ENCODE peak calls at places on chromosomes 3 and 15, in seven cellular contexts. I is retinal pigment epithelial cell, K is choroid plexus epithelial cell, U is fibroblast of lung, W is cardiac fibroblast, L is BJ, F is AG04450. V is an unnamed sample.
A peak's percentile ranks its signal among the peaks of the same experiment; 100 is the strongest.

GRCh38 chr15:35545316-35545824 is 595 bp downstream of the DPH6 start:
- DNase-seq in I (no peak), W (peak; percentile 75), K (peak; percentile 75), U (peak; percentile 72), L (no peak), F (peak; percentile 24), V (no peak)

GRCh38 chr3:197458179-197458707 is 97.5 kb downstream of the BDH1 start:
- DNase-seq in I (no peak), U (no peak), L (no peak), W (no peak), K (peak; percentile 43), F (no peak), V (no peak)

GRCh38 chr3:148697311-148698189 is at the start of gene AGTR1:
- DNase-seq in U (peak; percentile 47), I (no peak), F (no peak), L (no peak), K (peak; percentile 70), W (peak; percentile 30), V (no peak)

GRCh38 chr3:42750834-42751233 is 22.2 kb downstream of the CCDC13 start:
- DNase-seq in I (no peak), U (no peak), L (no peak), K (no peak), W (no peak), F (no peak), V (no peak)

GRCh38 chr3:103813955-103814354 is 1379.1 kb downstream of the ZPLD1 start:
- DNase-seq in W (no peak), F (no peak), K (no peak), L (no peak), I (no peak), U (no peak), V (no peak)

GRCh38 chr3:44992555-44993470 is 16.8 kb downstream of the EXOSC7 start:
- DNase-seq in F (no peak), I (no peak), W (peak; percentile 32), U (no peak), L (no peak), K (peak; percentile 47), V (no peak)

GRCh38 chr15:88752501-88752900 is 50.7 kb upstream of the ACAN start:
- DNase-seq in I (no peak), F (no peak), K (no peak), W (no peak), U (no peak), L (no peak), V (no peak)

GRCh38 chr3:14803101-14803980 is 15.4 kb upstream of the FGD5 start:
- DNase-seq in U (peak; percentile 20), I (no peak), K (no peak), F (no peak), L (no peak), W (peak; percentile 29), V (peak; percentile 36)

GRCh38 chr15:29815000-29815704 is 7.1 kb downstream of the TJP1 start:
- DNase-seq in L (no peak), W (peak; percentile 25), U (peak; percentile 62), F (no peak), I (peak; percentile 26), K (peak; percentile 51), V (no peak)

GRCh38 chr15:41866263-41866703 is 27.6 kb downstream of the SPTBN5 start:
- DNase-seq in F (no peak), I (no peak), W (no peak), U (no peak), K (no peak), L (no peak), V (no peak)

GRCh38 chr3:196788509-196788908 is 48.9 kb downstream of the PAK2 start:
- DNase-seq in I (no peak), F (no peak), L (no peak), W (no peak), U (no peak), K (no peak), V (no peak)

GRCh38 chr3:132261501-132261900 is 55.7 kb upstream of the ACP3 start:
- DNase-seq in U (no peak), W (no peak), K (no peak), L (no peak), F (no peak), I (no peak), V (no peak)

DNA sequence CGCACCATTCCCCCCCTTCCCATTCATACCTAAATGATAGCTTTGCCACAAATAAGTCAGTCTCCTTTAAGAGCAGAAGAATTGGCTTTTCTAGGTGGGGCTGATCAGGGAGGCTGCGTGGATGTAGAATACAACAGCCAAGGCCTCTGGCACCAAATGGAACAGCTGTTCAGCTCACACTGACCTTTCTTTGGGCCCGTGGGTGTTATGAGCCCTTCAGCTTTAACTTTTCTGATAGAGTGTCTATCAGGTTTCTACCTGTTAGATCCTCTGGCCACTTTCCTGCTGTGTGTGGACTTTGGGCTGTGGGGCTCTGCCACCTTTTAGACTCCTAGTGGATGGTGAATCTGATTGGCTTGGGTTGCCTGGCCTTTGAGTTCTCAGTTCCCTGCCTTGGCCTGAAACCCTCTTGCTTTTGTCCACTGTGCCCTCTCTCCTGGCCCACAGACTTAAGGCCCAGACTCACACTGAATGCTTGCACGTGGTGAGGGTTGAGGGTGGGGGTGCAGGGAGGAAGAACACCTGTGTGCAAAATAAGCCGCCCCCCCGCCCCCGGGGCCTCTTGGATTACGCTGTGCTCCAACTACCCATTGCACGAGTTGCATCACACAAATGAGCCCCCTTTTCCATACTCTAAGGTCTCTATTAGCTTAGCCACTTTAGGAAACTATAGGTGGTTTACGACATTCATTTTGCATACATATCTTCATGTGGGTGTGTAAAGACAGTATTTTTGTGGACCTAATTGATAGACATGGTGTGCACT is 1.3 kb upstream of the RFX7 start:
- DNase-seq in I (no peak), L (no peak), K (no peak), U (no peak), W (no peak), F (no peak), V (no peak)
- H3K4me3 ChIP-seq in I (no peak overlapping the region), L (peak overlapping the region; percentile 85), K (peak overlapping the region; percentile 76), U (peak overlapping the region; percentile 11), W (peak overlapping the region; percentile 70), F (peak overlapping the region; percentile 75), V (peak overlapping the region; percentile 88)

DNA sequence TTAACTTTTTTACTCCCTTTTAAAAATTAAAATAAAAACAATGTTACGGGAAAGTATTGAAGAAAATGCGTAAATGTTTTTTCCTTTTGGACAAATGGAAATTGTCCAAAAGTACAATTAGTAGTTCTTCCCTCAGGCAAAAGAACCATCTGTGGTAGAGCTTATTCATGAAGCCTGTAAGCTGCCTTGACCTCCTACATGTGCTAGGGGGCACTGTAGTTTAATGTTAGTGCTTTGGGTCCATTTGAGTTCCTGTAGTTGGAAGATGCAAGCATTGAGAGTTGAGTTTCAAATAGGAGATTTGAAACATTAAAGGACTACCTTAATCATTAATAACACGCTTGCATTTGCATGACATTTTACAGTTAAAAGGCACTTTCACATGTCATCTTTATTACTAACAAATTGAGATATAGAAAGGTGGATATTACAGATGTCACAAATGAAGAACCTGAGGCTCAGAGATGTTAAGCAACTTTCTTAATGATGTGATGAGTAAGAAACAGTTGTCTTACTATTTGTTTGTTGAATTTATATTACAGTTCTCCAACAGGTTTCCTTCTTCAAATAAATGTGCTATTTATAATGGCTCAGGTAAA is 1.8 kb upstream of the ZNF385D start:
- DNase-seq in U (peak; percentile 68), K (peak; percentile 86), L (peak; percentile 39), I (no peak), F (no peak), W (peak; percentile 84), V (no peak)
- TF ChIP-seq CTCF in U (peak; percentile 69), K (peak; percentile 81), L (peak; percentile 67), I (peak; percentile 74), F (peak; percentile 65), W (peak; percentile 74), V (peak; percentile 87)

DNA sequence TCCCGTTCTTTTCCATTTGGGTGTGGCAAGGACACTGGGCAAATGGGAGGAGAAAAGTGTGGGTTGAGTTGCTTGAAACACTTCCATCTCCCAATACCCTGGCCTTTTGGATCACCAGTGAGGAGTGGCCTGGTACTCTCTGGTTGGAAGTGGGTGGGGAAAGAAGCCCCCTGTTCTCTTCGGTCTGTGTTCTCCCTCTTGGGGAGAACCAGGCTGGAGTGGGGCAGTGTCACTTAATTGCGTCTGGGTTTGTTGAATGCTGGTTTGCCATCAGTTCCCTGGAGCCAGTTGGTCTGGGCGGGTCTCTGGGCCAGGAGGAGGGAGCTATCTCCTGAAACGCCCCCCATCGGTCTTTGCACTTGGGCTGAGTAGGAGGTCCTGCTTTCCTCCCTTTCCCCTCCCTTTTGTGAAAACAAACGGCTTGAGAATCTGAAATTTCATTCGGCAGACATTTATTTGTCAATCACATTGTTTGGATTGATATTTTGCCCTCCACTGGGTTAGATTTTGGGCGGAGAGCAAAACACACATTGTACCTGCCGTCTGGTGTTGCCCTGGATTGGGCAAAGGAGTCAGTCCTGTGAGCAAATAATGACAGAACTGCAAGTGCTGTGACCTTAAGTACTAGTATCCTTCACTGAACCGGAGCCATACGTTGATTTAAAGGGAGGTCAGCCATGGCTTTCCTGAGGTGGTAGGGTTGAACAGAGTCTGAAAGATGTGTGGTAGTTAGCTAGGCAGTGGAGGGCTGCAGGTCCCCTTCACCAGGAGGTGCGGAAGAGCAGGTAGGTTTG is 1.6 kb downstream of the PDIA5 start:
- DNase-seq in K (no peak), I (no peak), U (no peak), L (no peak), W (no peak), F (no peak), V (no peak)
- H3K4me3 ChIP-seq in K (peak overlapping the region; percentile 91), I (peak overlapping the region; percentile 82), U (peak overlapping the region; percentile 89), L (peak overlapping the region; percentile 90), W (peak overlapping the region; percentile 97), F (peak overlapping the region; percentile 95), V (peak overlapping the region; percentile 97)

DNA sequence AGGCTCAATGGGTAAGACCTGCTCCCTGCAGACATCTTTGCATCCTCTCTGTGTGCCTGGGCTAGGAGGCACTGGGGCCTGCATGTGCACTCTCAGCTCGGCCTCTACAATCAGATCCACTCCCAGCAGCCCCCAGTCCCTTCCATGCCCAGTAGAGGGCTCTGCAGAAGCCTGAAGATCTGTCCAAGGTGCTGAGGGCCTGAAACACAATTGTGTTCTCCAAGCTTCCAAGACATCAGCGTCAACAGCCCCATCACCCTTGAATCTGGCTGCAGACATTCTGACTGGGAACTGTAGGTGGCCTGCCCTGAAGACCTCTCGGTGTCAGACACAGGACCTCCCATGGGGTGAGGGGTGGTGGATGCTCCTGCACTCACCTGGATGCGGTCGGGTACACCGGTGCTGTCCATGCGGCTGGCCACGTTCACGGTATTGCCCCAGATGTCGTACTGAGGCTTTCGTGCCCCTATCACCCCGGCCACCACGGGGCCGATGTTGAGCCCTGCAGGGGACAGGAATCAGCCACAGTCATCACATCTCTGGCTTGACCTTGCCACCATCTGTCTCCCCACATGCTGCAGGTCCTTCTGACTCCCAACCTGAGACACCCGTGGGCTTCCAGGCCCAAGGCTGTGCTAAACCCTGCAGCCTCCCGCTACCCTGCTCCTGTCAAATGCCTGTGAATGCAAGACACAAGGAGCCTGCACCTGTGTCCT is 84.7 kb downstream of the SEC22A start:
- DNase-seq in U (peak; percentile 56), L (no peak), F (peak; percentile 32), W (peak; percentile 77), I (peak; percentile 18), K (peak; percentile 86), V (no peak)
- TF ChIP-seq CTCF in U (peak; percentile 81), L (peak; percentile 93), F (peak; percentile 97), W (peak; percentile 97), I (peak; percentile 98), K (peak; percentile 97), V (peak; percentile 92)

GRCh38 chr3:99938270-99938955 is 120.8 kb downstream of the CMSS1 start:
- DNase-seq in W (peak; percentile 59), U (peak; percentile 78), F (no peak), K (peak; percentile 75), I (peak; percentile 72), L (no peak), V (no peak)
- H3K4me3 ChIP-seq in W (no peak overlapping the region), U (no peak overlapping the region), F (no peak overlapping the region), K (no peak overlapping the region), I (no peak overlapping the region), L (no peak overlapping the region), V (no peak overlapping the region)